ENCODE peak calls at places on chromosomes 7 and 10, in seven cellular contexts. L is Panc1, E is GM23338, J is A549, D is HCT116, Z is K562, T is GM12878. S is an unnamed sample.

GRCh38 chr7:27141138-27141537 is 2.3 kb downstream of the HOXA5 start:
- DNase-seq in L (no peak), E (no peak), J (no peak), D (no peak), Z (no peak), T (no peak), S (no peak)

GRCh38 chr10:103719036-103719435 is 136.3 kb downstream of the SH3PXD2A start:
- DNase-seq in L (no peak), E (no peak), J (no peak), D (no peak), Z (no peak), T (no peak), S (no peak)

GRCh38 chr7:36728143-36728542 is 3.8 kb upstream of the AOAH start:
- DNase-seq in L (no peak), E (no peak), J (no peak), D (no peak), Z (no peak), T (no peak), S (no peak)

GRCh38 chr7:56538541-56539429 is 422.6 kb upstream of the NUPR2 start:
- DNase-seq in L (no peak), E (no peak), J (no peak), D (no peak), Z (no peak), T (no peak), S (no peak)

GRCh38 chr10:69783515-69783914 is 18.2 kb upstream of the COL13A1 start:
- DNase-seq in L (no peak), E (no peak), J (no peak), D (no peak), Z (no peak), T (no peak), S (no peak)

GRCh38 chr10:34364253-34365037 is 450.7 kb downstream of the PARD3 start:
- DNase-seq in L (no peak), E (no peak), J (peak; percentile 70), D (no peak), Z (no peak), T (no peak), S (no peak)

GRCh38 chr10:33151344-33151864 is 183.1 kb downstream of the NRP1 start:
- DNase-seq in L (no peak), E (no peak), J (no peak), D (no peak), Z (no peak), T (no peak), S (no peak)

GRCh38 chr7:69534461-69535041 is 63.7 kb upstream of the AUTS2 start:
- DNase-seq in L (no peak), E (peak; percentile 40), J (no peak), D (no peak), Z (no peak), T (no peak), S (no peak)

GRCh38 chr7:102193806-102194205 is 92.9 kb upstream of the SH2B2 start:
- DNase-seq in L (no peak), E (no peak), J (no peak), D (no peak), Z (no peak), T (no peak), S (no peak)

GRCh38 chr10:92418891-92419290 is 127.9 kb downstream of the MARCHF5 start:
- DNase-seq in L (no peak), E (no peak), J (no peak), D (no peak), Z (no peak), T (no peak), S (no peak)

GRCh38 chr10:91924212-91925021 is 847 bp downstream of the BTAF1 start:
- DNase-seq in L (no peak), E (peak; percentile 62), J (no peak), D (no peak), Z (no peak), T (no peak), S (no peak)

GRCh38 chr7:150430465-150431085 is 19.9 kb upstream of the GIMAP8 start:
- DNase-seq in L (no peak), E (no peak), J (no peak), D (no peak), Z (no peak), T (no peak), S (no peak)

GRCh38 chr10:1380075-1380793 is 324.0 kb downstream of the WDR37 start:
- DNase-seq in L (no peak), E (no peak), J (no peak), D (no peak), Z (no peak), T (no peak), S (no peak)

GRCh38 chr7:103343332-103343731 is 1.2 kb downstream of the DNAJC2 start:
- DNase-seq in L (no peak), E (no peak), J (no peak), D (no peak), Z (no peak), T (no peak), S (no peak)

GRCh38 chr7:52547301-52547920 is 488.0 kb upstream of the POM121L12 start:
- DNase-seq in L (no peak), E (peak; percentile 4), J (no peak), D (no peak), Z (no peak), T (no peak), S (no peak)

GRCh38 chr7:1883031-1883761 is 213.1 kb downstream of the ELFN1 start:
- DNase-seq in L (peak; percentile 30), E (no peak), J (peak; percentile 49), D (peak; percentile 68), Z (peak; percentile 61), T (no peak), S (peak; percentile 33)

GRCh38 chr10:68471063-68471585 is 649 bp downstream of the DNA2 start:
- DNase-seq in L (no peak), E (peak; percentile 17), J (no peak), D (no peak), Z (no peak), T (no peak), S (no peak)

GRCh38 chr7:140055833-140056232 is 6.9 kb downstream of the PARP12 start:
- DNase-seq in L (no peak), E (no peak), J (no peak), D (no peak), Z (no peak), T (no peak), S (no peak)

GRCh38 chr7:27784399-27785053 is 44.6 kb downstream of the TAX1BP1 start:
- DNase-seq in L (peak; percentile 81), E (peak; percentile 70), J (peak; percentile 86), D (peak; percentile 76), Z (peak; percentile 55), T (no peak), S (peak; percentile 46)

GRCh38 chr7:18894155-18894554 is 223.3 kb downstream of the TWIST1 start:
- DNase-seq in L (no peak), E (peak; percentile 37), J (no peak), D (no peak), Z (no peak), T (no peak), S (no peak)

GRCh38 chr7:18896343-18896975 is 221.0 kb downstream of the TWIST1 start:
- DNase-seq in L (no peak), E (peak; percentile 47), J (no peak), D (no peak), Z (no peak), T (no peak), S (no peak)

GRCh38 chr7:18890885-18891621 is 226.4 kb downstream of the TWIST1 start:
- DNase-seq in L (no peak), E (no peak), J (no peak), D (no peak), Z (no peak), T (no peak), S (no peak)

GRCh38 chr7:18893156-18893555 is 224.3 kb downstream of the TWIST1 start:
- DNase-seq in L (no peak), E (no peak), J (no peak), D (no peak), Z (no peak), T (no peak), S (no peak)

DNA sequence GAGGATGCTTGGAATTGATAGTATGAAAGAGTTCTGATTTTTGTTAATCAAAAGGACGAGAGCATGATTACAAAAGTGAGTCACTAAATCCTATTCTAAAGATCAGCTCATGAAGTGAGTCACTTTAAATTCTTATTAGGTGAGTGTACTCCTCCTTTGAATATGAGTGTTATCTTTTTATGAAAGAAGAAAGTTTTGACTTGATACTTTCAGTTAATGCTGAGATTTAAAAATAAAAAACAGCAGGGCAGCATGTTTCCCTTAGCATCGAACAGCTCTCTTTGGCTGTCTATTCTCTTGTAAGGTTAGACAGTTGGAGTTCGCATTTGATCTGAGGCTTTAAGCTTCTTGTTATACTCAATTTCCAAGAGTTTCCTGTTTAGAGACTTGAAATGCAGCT is 222.0 kb downstream of the TWIST1 start:
- DNase-seq in L (peak; percentile 72), E (no peak), J (peak; percentile 2), D (peak; percentile 53), Z (no peak), T (no peak), S (no peak)
- TF ChIP-seq REST in L (no peak), E (no peak), J (no peak), D (no peak), Z (no peak), T (no peak), S (no peak)

DNA sequence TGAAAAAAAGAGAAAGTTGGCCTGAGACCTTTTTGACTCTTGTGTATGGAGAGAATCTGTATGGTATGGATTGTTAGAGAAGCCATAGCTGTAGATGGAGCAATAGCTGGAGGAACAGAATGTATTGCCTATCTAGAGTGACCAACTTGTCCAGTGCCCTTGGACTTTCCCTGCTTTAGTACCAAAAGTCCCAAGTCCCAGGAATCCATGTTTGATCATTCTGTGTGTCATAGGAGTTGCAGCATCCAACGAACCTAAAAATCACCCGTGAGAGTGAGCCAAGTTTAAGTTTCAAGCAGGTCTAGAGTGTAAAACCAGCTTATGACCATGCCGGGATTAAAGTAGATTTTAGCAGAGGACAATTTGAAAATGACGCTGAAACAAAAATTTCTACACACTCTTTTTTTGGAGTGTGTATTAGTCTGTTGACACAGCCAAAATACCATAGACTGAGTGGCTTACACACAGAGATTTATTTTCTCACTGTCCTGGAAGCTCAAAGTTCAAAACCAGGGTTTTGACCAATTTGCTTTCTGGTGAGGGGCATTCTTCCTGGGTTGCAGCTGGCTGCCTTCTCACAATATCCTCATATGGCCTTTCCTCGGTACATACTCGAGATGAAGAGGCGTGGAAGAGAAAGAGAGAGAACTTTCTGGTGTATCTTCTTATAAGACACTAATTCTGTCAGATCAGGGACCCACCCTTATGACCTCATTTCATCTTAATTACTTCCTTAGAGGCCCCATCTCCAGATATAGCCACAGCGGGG is 36.9 kb upstream of the ZNF518A start:
- DNase-seq in L (no peak), E (no peak), J (no peak), D (no peak), Z (no peak), T (no peak), S (no peak)
- TF ChIP-seq REST in L (no peak), E (no peak), J (no peak), D (no peak), Z (no peak), T (no peak), S (no peak)

GRCh38 chr10:72069751-72070501 is 18.4 kb downstream of the SPOCK2 start:
- DNase-seq in L (no peak), E (peak; percentile 66), J (no peak), D (no peak), Z (no peak), T (no peak), S (no peak)
- TF ChIP-seq REST in L (no peak), E (no peak), J (no peak), D (no peak), Z (no peak), T (no peak), S (no peak)

DNA sequence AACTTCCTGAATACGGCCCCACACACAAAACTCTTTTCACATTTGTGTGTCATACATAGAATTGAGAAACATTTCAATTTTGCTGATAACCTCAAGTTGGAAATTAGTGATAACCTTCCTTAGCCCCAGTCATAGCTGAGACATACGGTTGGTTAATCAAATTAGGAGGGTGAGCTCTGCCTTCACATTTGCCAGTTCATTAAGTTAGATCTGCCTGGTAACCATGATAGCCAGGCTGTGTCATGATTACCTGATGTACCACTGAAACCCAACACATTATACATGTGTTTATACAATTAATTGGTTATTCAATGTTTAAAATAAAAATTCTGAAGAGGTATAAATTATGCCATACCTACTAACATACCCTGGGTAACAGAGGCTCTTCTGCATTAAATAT is 60.8 kb upstream of the RAB11FIP2 start:
- DNase-seq in L (no peak), E (no peak), J (no peak), D (no peak), Z (no peak), T (no peak), S (no peak)
- TF ChIP-seq REST in L (no peak), E (no peak), J (no peak), D (no peak), Z (no peak), T (no peak), S (no peak)

S was measured in HL-60.